ENCODE peak calls at places on chromosomes 11 and 22, in six cellular contexts. T is breast epithelium, Q is AG10803, M is neural crest cell, Z is mucosa of descending colon, D is A549. W is an unnamed sample.

GRCh38 chr11:134047586-134047999 is 21.3 kb upstream of the JAM3 start:
- DNase-seq in T (no peak), Q (peak), M (no peak), Z (peak), D (no peak), W (no peak)

GRCh38 chr11:9158898-9159391 is 67.5 kb upstream of the SCUBE2 start:
- DNase-seq in T (no peak), Q (peak), M (no peak), Z (no peak), D (no peak), W (no peak)

GRCh38 chr11:130246719-130247118 is 68.0 kb downstream of the ZBTB44 start:
- DNase-seq in T (no peak), Q (no peak), M (no peak), Z (no peak), D (no peak), W (no peak)

GRCh38 chr22:36728505-36728904 is 25.0 kb upstream of the CACNG2 start:
- DNase-seq in T (no peak), Q (no peak), M (no peak), Z (no peak), D (no peak), W (no peak)

GRCh38 chr11:119599864-119600593 is 129.0 kb downstream of the NECTIN1 start:
- DNase-seq in T (no peak), Q (no peak), M (no peak), Z (no peak), D (no peak), W (no peak)

GRCh38 chr11:575324-575995 is 810 bp upstream of the PHRF1 start:
- DNase-seq in T (no peak), Q (peak), M (no peak), Z (no peak), D (no peak), W (no peak)

GRCh38 chr11:34308049-34308692 is 49.6 kb downstream of the ABTB2 start:
- DNase-seq in T (no peak), Q (peak), M (no peak), Z (no peak), D (no peak), W (no peak)

GRCh38 chr11:111694851-111695250 is 71.3 kb downstream of the PPP2R1B start:
- DNase-seq in T (no peak), Q (peak), M (peak), Z (no peak), D (peak), W (no peak)

GRCh38 chr22:44325718-44326548 is 13.2 kb upstream of the SHISAL1 start:
- DNase-seq in T (no peak), Q (peak), M (no peak), Z (no peak), D (no peak), W (no peak)

GRCh38 chr11:129386795-129387390 is 11.2 kb downstream of the BARX2 start:
- DNase-seq in T (no peak), Q (no peak), M (no peak), Z (peak), D (no peak), W (no peak)

GRCh38 chr11:74493816-74494630 is 499 bp upstream of the LIPT2 start:
- DNase-seq in T (no peak), Q (peak), M (no peak), Z (peak), D (peak), W (no peak)

DNA sequence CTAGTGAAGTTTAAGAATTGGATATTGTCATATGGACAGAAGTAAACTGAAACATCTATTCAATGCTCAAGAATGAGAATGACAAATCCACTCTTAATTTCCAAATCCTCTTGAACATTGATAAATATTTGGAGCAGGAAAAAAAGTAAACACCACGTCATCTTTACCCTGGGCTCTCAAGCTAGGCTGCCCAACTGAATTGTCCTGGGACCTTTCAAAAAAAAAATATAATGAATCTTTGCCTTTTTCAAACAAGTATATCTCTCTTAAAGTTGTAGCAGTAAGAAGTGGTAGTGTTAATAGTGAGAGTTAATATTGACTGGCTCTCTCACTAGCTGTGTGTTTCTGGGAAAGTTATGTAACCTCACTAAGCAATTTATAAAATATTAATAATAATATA is 374.3 kb downstream of the LRRC4C start:
- DNase-seq in T (no peak), Q (no peak), M (no peak), Z (no peak), D (no peak), W (no peak)
- TF ChIP-seq CTCF in T (no peak), Q (no peak), M (no peak), Z (no peak), D (no peak), W (no peak)

DNA sequence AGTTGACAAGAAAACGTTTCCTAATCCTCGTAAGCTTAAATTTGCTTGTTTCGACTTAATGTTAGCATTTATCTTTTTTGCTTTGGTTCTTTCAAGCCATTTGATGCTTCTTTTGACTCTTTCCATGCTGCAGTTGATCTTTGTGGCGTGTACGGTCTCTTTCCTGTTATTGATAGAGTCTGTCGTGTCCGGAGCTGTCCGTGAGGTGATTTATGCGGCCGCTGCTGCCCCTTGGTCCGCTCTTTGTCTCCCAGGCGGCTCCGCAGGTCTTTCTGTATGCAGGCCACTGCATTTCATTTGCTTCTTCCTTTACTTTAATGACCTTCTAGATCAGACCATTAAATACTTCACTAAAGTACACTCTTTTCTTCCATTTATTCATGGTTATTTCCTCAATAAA is 50.3 kb downstream of the TBC1D22A start:
- DNase-seq in T (no peak), Q (no peak), M (peak), Z (no peak), D (no peak), W (no peak)
- TF ChIP-seq CTCF in T (no peak), Q (no peak), M (no peak), Z (no peak), D (no peak), W (no peak)

DNA sequence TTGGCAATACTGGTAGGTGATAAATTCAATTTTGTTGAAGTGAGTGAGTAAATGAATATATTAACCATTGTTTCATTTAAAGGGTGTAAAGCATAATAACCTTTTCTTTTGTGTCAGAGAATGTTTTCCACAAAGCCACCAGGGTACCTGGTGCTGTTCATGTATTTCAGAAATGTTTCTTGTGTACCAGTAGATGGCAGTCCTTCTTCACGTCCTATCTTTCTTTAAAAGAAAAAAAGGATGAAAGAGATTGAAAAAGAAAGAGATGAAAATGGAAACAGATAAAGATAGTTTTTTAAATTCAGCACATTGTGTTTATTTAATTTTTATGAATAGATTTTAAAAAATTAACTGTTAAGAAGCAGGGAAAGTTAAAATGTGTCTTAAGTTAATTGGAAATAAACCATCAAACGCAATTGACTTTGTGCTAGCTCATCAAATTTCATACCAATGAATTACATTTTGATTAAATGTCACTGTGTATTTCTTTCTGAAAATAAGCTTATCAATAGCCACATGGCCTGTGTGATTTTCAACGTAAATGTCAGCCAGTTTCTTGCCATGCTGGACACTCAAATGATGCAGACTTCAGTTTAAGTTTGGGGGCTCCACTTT is 65.5 kb upstream of the CHORDC1 start:
- DNase-seq in T (no peak), Q (peak), M (no peak), Z (no peak), D (peak), W (no peak)
- TF ChIP-seq CTCF in T (peak), Q (peak), M (peak), Z (no peak), D (peak), W (peak)

DNA sequence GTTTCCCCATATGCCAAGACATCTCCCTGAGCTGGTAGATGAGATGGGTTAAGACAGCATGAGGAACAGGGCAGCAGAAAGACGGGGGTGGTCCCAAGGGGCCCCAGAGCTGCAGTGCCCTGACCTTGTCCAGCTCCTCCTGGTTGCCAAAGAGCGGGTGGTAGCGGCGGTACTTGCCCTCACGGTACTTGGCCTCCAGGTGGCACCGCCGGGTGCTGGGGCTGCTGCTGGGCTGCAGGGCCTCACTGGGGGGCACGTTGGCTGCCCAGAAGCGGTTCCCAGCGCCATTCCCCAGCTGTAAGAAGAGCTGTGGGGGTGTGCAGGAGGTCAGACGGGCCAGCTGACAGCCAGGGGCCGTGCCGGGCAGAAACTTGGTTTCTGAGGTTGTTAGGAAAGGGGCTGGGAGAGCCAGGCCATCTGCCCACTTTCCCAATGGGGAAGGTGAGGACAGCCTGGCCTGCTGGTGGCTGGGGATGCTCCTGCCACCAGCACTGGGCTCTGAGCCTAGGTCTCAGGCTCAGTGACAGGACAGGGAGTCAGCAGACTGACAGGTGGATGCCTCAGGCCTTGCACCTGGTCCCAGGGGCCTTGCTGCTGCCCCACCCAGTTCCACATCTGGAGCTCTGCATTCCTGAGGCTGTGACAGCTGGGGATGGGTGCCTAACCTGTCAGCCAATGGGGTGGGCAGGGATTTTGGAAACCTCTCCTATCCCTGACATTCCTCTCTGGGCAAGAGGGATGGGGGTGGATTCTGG is 30.0 kb upstream of the PDE2A start:
- DNase-seq in T (no peak), Q (no peak), M (no peak), Z (no peak), D (no peak), W (no peak)
- TF ChIP-seq CTCF in T (no peak), Q (peak), M (no peak), Z (no peak), D (no peak), W (no peak)